ENCODE peak calls at places on chromosomes 4 and X, in seven cellular contexts. One of them, this sample, is unnamed.

GRCh38 chr4:168536448-168536847 is 39.6 kb downstream of the PALLD start:
- DNase-seq in K562: peak; percentile 60
- DNase-seq in neural progenitor cell: no peak
- DNase-seq in OCI-LY7: no peak
- DNase-seq in SK-N-SH: no peak
- DNase-seq in PC-3: no peak
- DNase-seq in astrocyte: no peak
- DNase-seq in this sample: no peak

GRCh38 chr4:108111781-108112180 is 57.0 kb downstream of the LEF1 start:
- DNase-seq in K562: no peak
- DNase-seq in astrocyte: no peak
- DNase-seq in PC-3: no peak
- DNase-seq in SK-N-SH: no peak
- DNase-seq in neural progenitor cell: no peak
- DNase-seq in OCI-LY7: no peak
- DNase-seq in this sample: no peak

GRCh38 chr4:183571350-183572076 is 66.7 kb downstream of the ING2 start:
- DNase-seq in astrocyte: peak; percentile 29
- DNase-seq in neural progenitor cell: no peak
- DNase-seq in SK-N-SH: peak; percentile 27
- DNase-seq in K562: peak; percentile 37
- DNase-seq in PC-3: peak; percentile 15
- DNase-seq in OCI-LY7: no peak
- DNase-seq in this sample: peak; percentile 42

GRCh38 chr4:184649026-184649970 is at the start of the genes CASP3 and PRIMPOL:
- DNase-seq in PC-3: peak; percentile 89
- DNase-seq in SK-N-SH: peak; percentile 95
- DNase-seq in OCI-LY7: peak; percentile 96
- DNase-seq in K562: peak; percentile 98
- DNase-seq in neural progenitor cell: peak; percentile 97
- DNase-seq in astrocyte: peak; percentile 81
- DNase-seq in this sample: peak; percentile 98

GRCh38 chr4:6184169-6184568 is 16.2 kb downstream of the JAKMIP1 start:
- DNase-seq in SK-N-SH: no peak
- DNase-seq in astrocyte: no peak
- DNase-seq in neural progenitor cell: no peak
- DNase-seq in PC-3: no peak
- DNase-seq in K562: no peak
- DNase-seq in OCI-LY7: no peak
- DNase-seq in this sample: no peak

GRCh38 chrX:1531106-1531890 is 5.7 kb downstream of the P2RY8 start:
- DNase-seq in PC-3: no peak
- DNase-seq in SK-N-SH: no peak
- DNase-seq in K562: no peak
- DNase-seq in astrocyte: no peak
- DNase-seq in neural progenitor cell: no peak
- DNase-seq in OCI-LY7: no peak
- DNase-seq in this sample: no peak

GRCh38 chrX:109707322-109707721 is 25.7 kb downstream of the ACSL4 start:
- DNase-seq in K562: no peak
- DNase-seq in neural progenitor cell: no peak
- DNase-seq in PC-3: no peak
- DNase-seq in astrocyte: no peak
- DNase-seq in OCI-LY7: no peak
- DNase-seq in SK-N-SH: no peak
- DNase-seq in this sample: no peak

GRCh38 chrX:2647627-2648026 is 43.5 kb upstream of the CD99 start:
- DNase-seq in OCI-LY7: no peak
- DNase-seq in astrocyte: no peak
- DNase-seq in SK-N-SH: no peak
- DNase-seq in PC-3: no peak
- DNase-seq in K562: no peak
- DNase-seq in neural progenitor cell: no peak
- DNase-seq in this sample: no peak

GRCh38 chr4:26081795-26082498 is 167.9 kb downstream of the SMIM20 start:
- DNase-seq in SK-N-SH: no peak
- DNase-seq in neural progenitor cell: peak; percentile 77
- DNase-seq in OCI-LY7: peak; percentile 68
- DNase-seq in astrocyte: peak; percentile 23
- DNase-seq in K562: peak; percentile 57
- DNase-seq in PC-3: peak; percentile 71
- DNase-seq in this sample: peak; percentile 48

GRCh38 chr4:3879681-3880594 is 113.8 kb downstream of the ADRA2C start:
- DNase-seq in PC-3: no peak
- DNase-seq in astrocyte: no peak
- DNase-seq in neural progenitor cell: no peak
- DNase-seq in SK-N-SH: peak; percentile 27
- DNase-seq in K562: no peak
- DNase-seq in OCI-LY7: no peak
- DNase-seq in this sample: peak; percentile 49

GRCh38 chr4:167721574-167721973 is 370.8 kb upstream of the ANXA10 start:
- DNase-seq in astrocyte: peak; percentile 18
- DNase-seq in OCI-LY7: no peak
- DNase-seq in PC-3: peak; percentile 64
- DNase-seq in SK-N-SH: no peak
- DNase-seq in neural progenitor cell: no peak
- DNase-seq in K562: no peak
- DNase-seq in this sample: no peak

GRCh38 chr4:89784686-89785227 is 52.2 kb downstream of the SNCA start:
- DNase-seq in neural progenitor cell: no peak
- DNase-seq in SK-N-SH: no peak
- DNase-seq in K562: no peak
- DNase-seq in OCI-LY7: no peak
- DNase-seq in astrocyte: no peak
- DNase-seq in PC-3: no peak
- DNase-seq in this sample: no peak

GRCh38 chr4:34289489-34289888 is 1954.8 kb downstream of the ARAP2 start:
- DNase-seq in SK-N-SH: no peak
- DNase-seq in neural progenitor cell: no peak
- DNase-seq in PC-3: no peak
- DNase-seq in OCI-LY7: no peak
- DNase-seq in K562: no peak
- DNase-seq in astrocyte: no peak
- DNase-seq in this sample: peak; percentile 13

GRCh38 chr4:113563691-113564378 is 197.7 kb downstream of the CAMK2D start:
- DNase-seq in PC-3: no peak
- DNase-seq in OCI-LY7: peak; percentile 55
- DNase-seq in K562: no peak
- DNase-seq in neural progenitor cell: no peak
- DNase-seq in SK-N-SH: no peak
- DNase-seq in astrocyte: no peak
- DNase-seq in this sample: no peak

GRCh38 chr4:152659806-152660205 is 20.0 kb downstream of the TMEM154 start:
- DNase-seq in SK-N-SH: no peak
- DNase-seq in astrocyte: no peak
- DNase-seq in OCI-LY7: peak; percentile 44
- DNase-seq in neural progenitor cell: no peak
- DNase-seq in K562: no peak
- DNase-seq in PC-3: no peak
- DNase-seq in this sample: no peak

GRCh38 chr4:8587469-8588195 is 4.9 kb upstream of the CPZ start:
- DNase-seq in neural progenitor cell: no peak
- DNase-seq in K562: no peak
- DNase-seq in astrocyte: no peak
- DNase-seq in PC-3: no peak
- DNase-seq in SK-N-SH: peak; percentile 32
- DNase-seq in OCI-LY7: no peak
- DNase-seq in this sample: no peak

GRCh38 chr4:141009931-141010330 is 123.3 kb downstream of the RNF150 start:
- DNase-seq in OCI-LY7: no peak
- DNase-seq in PC-3: no peak
- DNase-seq in astrocyte: no peak
- DNase-seq in SK-N-SH: no peak
- DNase-seq in K562: no peak
- DNase-seq in neural progenitor cell: no peak
- DNase-seq in this sample: no peak

GRCh38 chr4:83393908-83394307 is 59.3 kb upstream of the HPSE start:
- DNase-seq in K562: no peak
- DNase-seq in astrocyte: no peak
- DNase-seq in neural progenitor cell: no peak
- DNase-seq in PC-3: no peak
- DNase-seq in OCI-LY7: no peak
- DNase-seq in SK-N-SH: no peak
- DNase-seq in this sample: no peak

GRCh38 chr4:77826280-77826679 is 7.1 kb upstream of the CNOT6L start:
- DNase-seq in astrocyte: no peak
- DNase-seq in OCI-LY7: peak; percentile 78
- DNase-seq in K562: no peak
- DNase-seq in SK-N-SH: no peak
- DNase-seq in PC-3: no peak
- DNase-seq in neural progenitor cell: no peak
- DNase-seq in this sample: no peak

GRCh38 chr4:180828455-180829018 is 1414.7 kb upstream of the TENM3 start:
- DNase-seq in astrocyte: peak; percentile 48
- DNase-seq in K562: peak; percentile 23
- DNase-seq in neural progenitor cell: peak; percentile 51
- DNase-seq in OCI-LY7: peak; percentile 68
- DNase-seq in SK-N-SH: peak; percentile 51
- DNase-seq in PC-3: peak; percentile 73
- DNase-seq in this sample: peak; percentile 78

GRCh38 chrX:55056820-55057690 is 17.8 kb upstream of the PAGE2B start:
- DNase-seq in K562: peak; percentile 8
- DNase-seq in astrocyte: peak; percentile 55
- DNase-seq in neural progenitor cell: no peak
- DNase-seq in OCI-LY7: no peak
- DNase-seq in PC-3: peak; percentile 10
- DNase-seq in SK-N-SH: no peak
- DNase-seq in this sample: peak; percentile 47

GRCh38 chrX:103783971-103784370 is 7.3 kb downstream of the PLP1 start:
- DNase-seq in neural progenitor cell: no peak
- DNase-seq in SK-N-SH: no peak
- DNase-seq in OCI-LY7: no peak
- DNase-seq in PC-3: no peak
- DNase-seq in astrocyte: no peak
- DNase-seq in K562: no peak
- DNase-seq in this sample: peak; percentile 20

GRCh38 chr4:55547918-55548317 is 1.2 kb upstream of the CLOCK start:
- DNase-seq in SK-N-SH: no peak
- DNase-seq in neural progenitor cell: no peak
- DNase-seq in K562: no peak
- DNase-seq in OCI-LY7: no peak
- DNase-seq in PC-3: no peak
- DNase-seq in astrocyte: no peak
- DNase-seq in this sample: no peak
- H2AFZ ChIP-seq in SK-N-SH: peak overlapping the region; percentile 95
- H2AFZ ChIP-seq in neural progenitor cell: peak overlapping the region; percentile 98
- H2AFZ ChIP-seq in K562: peak overlapping the region; percentile 82
- H2AFZ ChIP-seq in OCI-LY7: no peak overlapping the region
- H2AFZ ChIP-seq in PC-3: peak overlapping the region; percentile 87
- H2AFZ ChIP-seq in astrocyte: peak overlapping the region; percentile 85
- H2AFZ ChIP-seq in this sample: peak overlapping the region; percentile 88

GRCh38 chr4:2754848-2755820 is 1.0 kb downstream of the TNIP2 start:
- DNase-seq in PC-3: no peak
- DNase-seq in OCI-LY7: no peak
- DNase-seq in neural progenitor cell: no peak
- DNase-seq in astrocyte: no peak
- DNase-seq in SK-N-SH: peak; percentile 45
- DNase-seq in K562: no peak
- DNase-seq in this sample: no peak
- H2AFZ ChIP-seq in PC-3: no peak overlapping the region
- H2AFZ ChIP-seq in OCI-LY7: peak overlapping the region; percentile 18
- H2AFZ ChIP-seq in neural progenitor cell: no peak overlapping the region
- H2AFZ ChIP-seq in astrocyte: peak overlapping the region; percentile 81
- H2AFZ ChIP-seq in SK-N-SH: no peak overlapping the region
- H2AFZ ChIP-seq in K562: no peak overlapping the region
- H2AFZ ChIP-seq in this sample: no peak overlapping the region

GRCh38 chrX:155026420-155026726 is 271 bp upstream of the FUNDC2 start:
- DNase-seq in astrocyte: no peak
- DNase-seq in SK-N-SH: no peak
- DNase-seq in neural progenitor cell: no peak
- DNase-seq in PC-3: no peak
- DNase-seq in K562: no peak
- DNase-seq in OCI-LY7: no peak
- DNase-seq in this sample: no peak

GRCh38 chrX:155028749-155029360 is 2.2 kb downstream of the FUNDC2 start:
- DNase-seq in OCI-LY7: no peak
- DNase-seq in SK-N-SH: no peak
- DNase-seq in PC-3: peak; percentile 3
- DNase-seq in astrocyte: peak; percentile 61
- DNase-seq in neural progenitor cell: no peak
- DNase-seq in K562: peak; percentile 48
- DNase-seq in this sample: peak; percentile 60

GRCh38 chrX:155027509-155028066 is 944 bp downstream of the FUNDC2 start:
- DNase-seq in OCI-LY7: peak; percentile 33
- DNase-seq in K562: peak; percentile 44
- DNase-seq in SK-N-SH: no peak
- DNase-seq in neural progenitor cell: no peak
- DNase-seq in astrocyte: peak; percentile 71
- DNase-seq in PC-3: peak; percentile 38
- DNase-seq in this sample: peak; percentile 83

GRCh38 chrX:155028192-155028591 is 1.5 kb downstream of the FUNDC2 start:
- DNase-seq in PC-3: peak; percentile 29
- DNase-seq in OCI-LY7: peak; percentile 30
- DNase-seq in neural progenitor cell: peak; percentile 4
- DNase-seq in SK-N-SH: no peak
- DNase-seq in astrocyte: no peak
- DNase-seq in K562: peak; percentile 38
- DNase-seq in this sample: no peak

GRCh38 chrX:155026727-155027508 is at the start of gene FUNDC2:
- DNase-seq in K562: peak; percentile 97
- DNase-seq in astrocyte: peak; percentile 87
- DNase-seq in SK-N-SH: peak; percentile 91
- DNase-seq in OCI-LY7: peak; percentile 93
- DNase-seq in neural progenitor cell: peak; percentile 93
- DNase-seq in PC-3: peak; percentile 92
- DNase-seq in this sample: peak; percentile 93
- H2AFZ ChIP-seq in K562: peak within 1 kb of the TSS; percentile 84
- H2AFZ ChIP-seq in astrocyte: peak within 1 kb of the TSS; percentile 71
- H2AFZ ChIP-seq in SK-N-SH: peak within 1 kb of the TSS; percentile 72
- H2AFZ ChIP-seq in OCI-LY7: peak within 1 kb of the TSS; percentile 72
- H2AFZ ChIP-seq in neural progenitor cell: peak within 1 kb of the TSS; percentile 77
- H2AFZ ChIP-seq in PC-3: peak within 1 kb of the TSS; percentile 72
- H2AFZ ChIP-seq in this sample: peak within 1 kb of the TSS; percentile 83

DNA sequence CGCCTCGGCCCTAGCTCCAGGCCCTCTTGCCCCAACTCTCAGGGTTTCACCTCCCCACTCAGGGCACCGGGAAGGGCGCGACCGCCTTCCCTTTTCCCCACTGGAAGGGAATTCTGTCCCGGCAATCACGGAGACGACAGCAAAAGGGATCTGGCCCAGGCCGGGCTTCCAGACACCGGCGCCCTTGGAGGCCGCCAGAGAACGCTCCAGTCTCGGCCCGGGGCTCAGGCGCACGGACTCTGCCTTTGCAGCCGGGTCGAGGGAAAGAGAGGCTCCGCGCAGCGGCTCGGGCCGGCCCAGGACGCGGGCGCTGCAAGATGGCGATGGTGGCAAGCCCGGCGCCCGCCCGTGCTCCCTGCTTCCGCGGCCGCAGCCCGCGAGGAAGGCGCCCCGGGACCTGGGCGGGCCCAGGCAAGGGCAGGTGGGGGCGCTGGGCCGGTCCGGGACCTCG is 1.1 kb downstream of the CTBP1 start:
- DNase-seq in K562: no peak
- DNase-seq in SK-N-SH: no peak
- DNase-seq in neural progenitor cell: no peak
- DNase-seq in PC-3: no peak
- DNase-seq in OCI-LY7: no peak
- DNase-seq in astrocyte: peak; percentile 4
- DNase-seq in this sample: no peak
- H2AFZ ChIP-seq in K562: peak overlapping the region; percentile 82
- H2AFZ ChIP-seq in SK-N-SH: no peak overlapping the region
- H2AFZ ChIP-seq in neural progenitor cell: peak overlapping the region; percentile 89
- H2AFZ ChIP-seq in PC-3: no peak overlapping the region
- H2AFZ ChIP-seq in OCI-LY7: no peak overlapping the region
- H2AFZ ChIP-seq in astrocyte: peak overlapping the region; percentile 10
- H2AFZ ChIP-seq in this sample: peak overlapping the region; percentile 51